ENCODE peak calls at places on chromosomes 4 and X, in nine cellular contexts. One of them, this sample, is unnamed.

GRCh38 chrX:154136627-154137161 is 7.3 kb upstream of the OPN1LW start:
- DNase-seq in suprapubic skin: peak; percentile 77
- DNase-seq in SK-N-SH: peak; percentile 89
- DNase-seq in HepG2: peak; percentile 45
- DNase-seq in stomach: peak; percentile 69
- DNase-seq in upper lobe of left lung: peak; percentile 94
- DNase-seq in GM12878: no peak
- DNase-seq in H1: peak; percentile 33
- DNase-seq in sigmoid colon: peak; percentile 87
- DNase-seq in this sample: peak; percentile 74

GRCh38 chrX:1462596-1463251 is 10.0 kb upstream of the ASMTL start:
- DNase-seq in suprapubic skin: peak; percentile 34
- DNase-seq in SK-N-SH: no peak
- DNase-seq in HepG2: no peak
- DNase-seq in stomach: peak; percentile 21
- DNase-seq in upper lobe of left lung: no peak
- DNase-seq in GM12878: no peak
- DNase-seq in H1: no peak
- DNase-seq in sigmoid colon: peak; percentile 36
- DNase-seq in this sample: no peak

GRCh38 chr4:99712530-99712929 is 54.9 kb upstream of the C4orf54 start:
- DNase-seq in suprapubic skin: no peak
- DNase-seq in SK-N-SH: no peak
- DNase-seq in HepG2: no peak
- DNase-seq in stomach: no peak
- DNase-seq in upper lobe of left lung: no peak
- DNase-seq in GM12878: no peak
- DNase-seq in H1: no peak
- DNase-seq in sigmoid colon: no peak
- DNase-seq in this sample: no peak

GRCh38 chrX:30224541-30224940 is 5.9 kb upstream of the MAGEB3 start:
- DNase-seq in suprapubic skin: no peak
- DNase-seq in SK-N-SH: no peak
- DNase-seq in HepG2: no peak
- DNase-seq in stomach: no peak
- DNase-seq in upper lobe of left lung: no peak
- DNase-seq in GM12878: no peak
- DNase-seq in H1: no peak
- DNase-seq in sigmoid colon: no peak
- DNase-seq in this sample: no peak

GRCh38 chr4:118224239-118224829 is 128.5 kb downstream of the PRSS12 start:
- DNase-seq in suprapubic skin: no peak
- DNase-seq in SK-N-SH: peak; percentile 30
- DNase-seq in HepG2: peak; percentile 43
- DNase-seq in stomach: no peak
- DNase-seq in upper lobe of left lung: no peak
- DNase-seq in GM12878: no peak
- DNase-seq in H1: no peak
- DNase-seq in sigmoid colon: no peak
- DNase-seq in this sample: no peak

GRCh38 chrX:67338262-67338661 is 205.6 kb upstream of the AR start:
- DNase-seq in suprapubic skin: no peak
- DNase-seq in SK-N-SH: no peak
- DNase-seq in HepG2: no peak
- DNase-seq in stomach: no peak
- DNase-seq in upper lobe of left lung: no peak
- DNase-seq in GM12878: no peak
- DNase-seq in H1: no peak
- DNase-seq in sigmoid colon: no peak
- DNase-seq in this sample: no peak

GRCh38 chr4:99099311-99099710 is 10.7 kb upstream of the ADH5 start:
- DNase-seq in suprapubic skin: no peak
- DNase-seq in SK-N-SH: no peak
- DNase-seq in HepG2: no peak
- DNase-seq in stomach: no peak
- DNase-seq in upper lobe of left lung: no peak
- DNase-seq in GM12878: no peak
- DNase-seq in H1: no peak
- DNase-seq in sigmoid colon: no peak
- DNase-seq in this sample: no peak

GRCh38 chr4:5773271-5773555 is 62.2 kb downstream of the EVC start:
- DNase-seq in suprapubic skin: no peak
- DNase-seq in SK-N-SH: no peak
- DNase-seq in HepG2: no peak
- DNase-seq in stomach: no peak
- DNase-seq in upper lobe of left lung: no peak
- DNase-seq in GM12878: no peak
- DNase-seq in H1: no peak
- DNase-seq in sigmoid colon: peak; percentile 19
- DNase-seq in this sample: no peak

GRCh38 chrX:73965833-73966232 is 338.1 kb upstream of the ZCCHC13 start:
- DNase-seq in suprapubic skin: no peak
- DNase-seq in SK-N-SH: no peak
- DNase-seq in HepG2: no peak
- DNase-seq in stomach: no peak
- DNase-seq in upper lobe of left lung: no peak
- DNase-seq in GM12878: no peak
- DNase-seq in H1: peak; percentile 49
- DNase-seq in sigmoid colon: no peak
- DNase-seq in this sample: no peak

GRCh38 chr4:113013746-113014145 is 35.7 kb upstream of the ANK2 start:
- DNase-seq in suprapubic skin: no peak
- DNase-seq in SK-N-SH: no peak
- DNase-seq in HepG2: no peak
- DNase-seq in stomach: no peak
- DNase-seq in upper lobe of left lung: no peak
- DNase-seq in GM12878: no peak
- DNase-seq in H1: no peak
- DNase-seq in sigmoid colon: no peak
- DNase-seq in this sample: no peak

GRCh38 chrX:9235722-9236121 is 201.8 kb upstream of the FAM9B start:
- DNase-seq in suprapubic skin: no peak
- DNase-seq in SK-N-SH: no peak
- DNase-seq in HepG2: no peak
- DNase-seq in stomach: no peak
- DNase-seq in upper lobe of left lung: no peak
- DNase-seq in GM12878: no peak
- DNase-seq in H1: no peak
- DNase-seq in sigmoid colon: no peak
- DNase-seq in this sample: no peak

GRCh38 chr4:145097331-145097820 is 620 bp downstream of the ANAPC10 start:
- DNase-seq in suprapubic skin: no peak
- DNase-seq in SK-N-SH: no peak
- DNase-seq in HepG2: no peak
- DNase-seq in stomach: no peak
- DNase-seq in upper lobe of left lung: no peak
- DNase-seq in GM12878: no peak
- DNase-seq in H1: no peak
- DNase-seq in sigmoid colon: no peak
- DNase-seq in this sample: no peak

GRCh38 chr4:110637408-110638131 is 14.7 kb upstream of the PITX2 start:
- DNase-seq in suprapubic skin: no peak
- DNase-seq in SK-N-SH: no peak
- DNase-seq in HepG2: no peak
- DNase-seq in stomach: no peak
- DNase-seq in upper lobe of left lung: peak; percentile 40
- DNase-seq in GM12878: no peak
- DNase-seq in H1: no peak
- DNase-seq in sigmoid colon: no peak
- DNase-seq in this sample: no peak

DNA sequence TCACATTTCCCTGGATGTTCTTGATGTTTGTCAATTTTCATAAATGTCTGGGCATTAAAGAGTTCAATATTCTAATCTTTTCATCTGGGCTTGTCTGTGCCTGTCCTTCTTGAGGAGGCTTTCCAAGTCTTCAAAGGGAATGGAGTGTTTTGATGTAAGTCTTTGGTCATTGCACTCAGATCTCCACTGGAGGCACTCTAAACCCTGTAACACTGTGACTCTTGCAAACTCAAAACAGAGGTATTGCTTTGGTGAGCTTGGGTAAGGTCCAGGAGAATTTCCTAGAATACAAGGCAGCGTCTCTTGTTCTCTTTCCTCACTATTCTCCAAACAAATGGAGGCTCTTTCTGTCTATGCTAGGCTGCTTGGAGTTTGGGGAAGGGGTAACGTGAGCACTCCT is 1118.1 kb upstream of the PABPC4L start:
- DNase-seq in suprapubic skin: no peak
- DNase-seq in SK-N-SH: no peak
- DNase-seq in HepG2: peak; percentile 1
- DNase-seq in stomach: no peak
- DNase-seq in upper lobe of left lung: no peak
- DNase-seq in GM12878: no peak
- DNase-seq in H1: no peak
- DNase-seq in sigmoid colon: no peak
- DNase-seq in this sample: no peak
- TF ChIP-seq CTCF in suprapubic skin: no peak
- TF ChIP-seq CTCF in SK-N-SH: no peak
- TF ChIP-seq CTCF in HepG2: peak; percentile 3
- TF ChIP-seq CTCF in stomach: no peak
- TF ChIP-seq CTCF in upper lobe of left lung: no peak
- TF ChIP-seq CTCF in GM12878: no peak
- TF ChIP-seq CTCF in H1: no peak
- TF ChIP-seq CTCF in sigmoid colon: no peak
- TF ChIP-seq CTCF in this sample: no peak

DNA sequence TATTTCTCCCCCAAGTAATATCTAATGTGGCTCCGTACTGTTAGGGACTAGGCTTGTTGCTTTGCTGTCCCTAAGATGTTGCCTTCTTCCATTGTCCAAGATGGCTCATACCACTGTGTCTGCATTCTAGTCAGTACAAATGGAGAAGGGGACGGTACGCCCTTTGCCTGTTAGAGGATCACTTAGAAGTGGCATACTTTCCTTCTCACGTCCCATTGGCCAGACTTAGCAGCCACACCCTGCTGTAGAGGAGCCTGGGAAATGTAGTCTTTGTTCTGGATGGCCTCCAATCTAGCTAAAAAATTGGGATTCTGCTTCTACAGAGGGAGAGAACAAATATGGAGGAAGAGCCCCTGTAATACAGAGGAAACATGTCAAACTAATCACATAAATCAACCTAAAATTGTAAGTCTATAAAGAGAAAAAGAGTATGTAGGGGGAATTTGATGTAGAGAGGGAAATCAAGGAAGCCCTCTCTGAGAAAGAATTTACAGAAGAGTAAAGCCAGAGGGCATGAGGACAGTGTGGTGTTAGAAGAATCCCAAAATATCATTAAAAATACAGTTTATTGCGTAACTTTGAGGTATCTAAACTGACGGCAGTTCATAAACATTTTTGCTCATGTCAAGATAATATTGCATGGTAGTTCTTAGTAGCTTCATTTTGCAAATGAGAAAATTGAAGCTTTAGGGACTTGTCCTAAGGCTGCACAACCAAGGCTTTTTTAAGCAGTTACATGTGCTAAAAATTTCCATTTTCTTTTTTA is 15.1 kb downstream of the PRIMPOL start:
- DNase-seq in suprapubic skin: no peak
- DNase-seq in SK-N-SH: peak; percentile 32
- DNase-seq in HepG2: no peak
- DNase-seq in stomach: no peak
- DNase-seq in upper lobe of left lung: no peak
- DNase-seq in GM12878: no peak
- DNase-seq in H1: no peak
- DNase-seq in sigmoid colon: no peak
- DNase-seq in this sample: no peak
- TF ChIP-seq EP300 in suprapubic skin: no peak
- TF ChIP-seq EP300 in SK-N-SH: no peak
- TF ChIP-seq EP300 in HepG2: no peak
- TF ChIP-seq EP300 in stomach: no peak
- TF ChIP-seq EP300 in upper lobe of left lung: no peak
- TF ChIP-seq EP300 in GM12878: no peak
- TF ChIP-seq EP300 in H1: no peak
- TF ChIP-seq EP300 in sigmoid colon: no peak
- TF ChIP-seq EP300 in this sample: no peak

DNA sequence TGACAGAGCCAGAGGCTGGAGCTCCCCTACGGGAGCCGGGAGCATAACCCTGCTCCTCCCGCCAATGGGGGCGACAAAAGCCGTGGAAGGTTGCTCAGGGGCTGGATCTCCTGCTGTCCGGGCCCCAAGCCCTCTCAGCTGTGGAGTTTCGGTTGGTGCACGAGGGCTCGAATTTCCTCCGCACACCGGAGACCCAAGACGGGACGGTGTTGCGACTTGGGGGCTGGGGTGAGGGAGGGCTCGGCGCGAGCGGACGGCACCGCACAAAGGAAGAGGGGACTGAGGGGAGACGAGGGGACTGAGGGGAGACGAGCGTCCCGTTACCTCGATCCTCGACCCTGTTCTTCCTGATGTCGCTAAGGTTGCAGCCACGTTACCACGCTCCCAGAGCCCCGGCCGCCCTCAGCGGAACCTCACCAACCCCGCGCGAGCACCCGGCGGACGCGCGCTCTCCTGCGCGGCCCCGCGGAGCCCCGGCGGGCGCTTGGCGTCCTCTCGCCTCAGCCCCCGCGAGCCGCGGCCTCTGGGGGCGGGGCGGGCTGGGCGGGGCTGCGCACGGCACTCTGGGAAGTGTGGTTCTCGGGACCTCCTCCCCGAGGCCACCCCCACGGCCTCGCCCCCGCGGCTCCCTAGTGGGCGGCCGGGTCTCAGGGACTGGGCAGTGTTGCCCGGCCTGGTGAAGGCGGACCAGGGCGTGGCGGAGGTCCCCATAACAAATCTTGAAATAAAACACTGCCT is at the start of gene KLHL8:
- DNase-seq in suprapubic skin: peak; percentile 88
- DNase-seq in SK-N-SH: peak; percentile 98
- DNase-seq in HepG2: peak; percentile 75
- DNase-seq in stomach: peak; percentile 86
- DNase-seq in upper lobe of left lung: peak; percentile 99
- DNase-seq in GM12878: peak; percentile 40
- DNase-seq in H1: peak; percentile 39
- DNase-seq in sigmoid colon: peak; percentile 91
- DNase-seq in this sample: peak; percentile 90
- TF ChIP-seq POLR2AphosphoS5 in suprapubic skin: no peak
- TF ChIP-seq POLR2AphosphoS5 in SK-N-SH: peak; percentile 79
- TF ChIP-seq POLR2AphosphoS5 in HepG2: peak; percentile 90
- TF ChIP-seq POLR2AphosphoS5 in stomach: peak; percentile 77
- TF ChIP-seq POLR2AphosphoS5 in upper lobe of left lung: peak; percentile 62
- TF ChIP-seq POLR2AphosphoS5 in GM12878: peak; percentile 94
- TF ChIP-seq POLR2AphosphoS5 in H1: peak; percentile 94
- TF ChIP-seq POLR2AphosphoS5 in sigmoid colon: peak; percentile 65
- TF ChIP-seq POLR2AphosphoS5 in this sample: peak; percentile 80

DNA sequence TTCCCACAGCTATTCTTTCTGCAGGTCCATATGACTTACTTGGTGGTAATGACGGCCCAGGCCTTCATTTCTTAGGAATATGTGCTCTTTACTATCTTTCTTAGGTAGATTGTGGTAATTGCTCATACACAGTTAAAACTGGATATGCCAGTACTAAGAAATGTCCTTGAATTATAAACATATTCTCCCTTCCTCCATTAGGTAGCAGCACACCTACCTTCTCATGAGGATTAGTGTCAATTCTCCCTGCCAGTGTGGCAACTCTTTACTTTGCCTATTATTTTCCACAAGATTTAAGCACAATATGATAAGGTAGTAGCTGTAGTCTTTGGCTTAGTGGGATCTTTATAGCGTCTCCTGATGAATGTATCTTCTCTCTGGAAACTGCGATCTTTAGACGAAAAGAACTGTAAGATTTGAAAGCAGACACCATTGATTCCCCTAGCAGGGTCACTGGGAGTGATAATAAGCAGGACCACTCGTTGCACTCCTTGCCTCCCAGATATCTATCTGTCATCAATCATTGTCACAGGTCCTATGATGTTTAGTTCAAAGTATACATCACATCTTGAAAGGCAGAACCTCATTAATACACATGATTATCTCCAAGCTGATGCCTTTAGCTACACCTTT is 1240.7 kb downstream of the C4orf33 start:
- DNase-seq in suprapubic skin: no peak
- DNase-seq in SK-N-SH: peak; percentile 15
- DNase-seq in HepG2: peak; percentile 2
- DNase-seq in stomach: no peak
- DNase-seq in upper lobe of left lung: no peak
- DNase-seq in GM12878: no peak
- DNase-seq in H1: no peak
- DNase-seq in sigmoid colon: no peak
- DNase-seq in this sample: no peak
- TF ChIP-seq CTCF in suprapubic skin: no peak
- TF ChIP-seq CTCF in SK-N-SH: peak; percentile 72
- TF ChIP-seq CTCF in HepG2: peak; percentile 43
- TF ChIP-seq CTCF in stomach: peak; percentile 37
- TF ChIP-seq CTCF in upper lobe of left lung: peak; percentile 48
- TF ChIP-seq CTCF in GM12878: peak; percentile 40
- TF ChIP-seq CTCF in H1: no peak
- TF ChIP-seq CTCF in sigmoid colon: no peak
- TF ChIP-seq CTCF in this sample: peak; percentile 18

This sample was measured in transverse colon.